ENCODE peak calls at places on chromosomes 4 and X, in four cellular contexts. Z is cardiac muscle cell, S is right lobe of liver, T is lung. E is an unnamed sample.

GRCh38 chr4:142984871-142985585 is 138.9 kb upstream of the INPP4B start:
- DNase-seq in Z (peak; percentile 24), S (no peak), T (no peak), E (no peak)

GRCh38 chr4:122898370-122899150 is 23.8 kb downstream of the NUDT6 start:
- DNase-seq in Z (no peak), S (no peak), T (no peak), E (no peak)

GRCh38 chr4:7041851-7042696 is 1.1 kb upstream of the TADA2B start:
- DNase-seq in Z (no peak), S (peak; percentile 65), T (peak; percentile 61), E (peak; percentile 79)

GRCh38 chr4:147777456-147778091 is 45.7 kb downstream of the ARHGAP10 start:
- DNase-seq in Z (no peak), S (no peak), T (no peak), E (no peak)

GRCh38 chr4:7805533-7806079 is 134.1 kb downstream of the AFAP1 start:
- DNase-seq in Z (peak; percentile 63), S (peak; percentile 59), T (peak; percentile 89), E (no peak)

GRCh38 chr4:81550005-81550896 is 78.5 kb upstream of the RASGEF1B start:
- DNase-seq in Z (no peak), S (no peak), T (no peak), E (peak; percentile 15)

GRCh38 chr4:96936886-96937285 is 1097.0 kb downstream of the PDHA2 start:
- DNase-seq in Z (no peak), S (no peak), T (no peak), E (no peak)

GRCh38 chr4:6362243-6362885 is 92.7 kb downstream of the WFS1 start:
- DNase-seq in Z (no peak), S (no peak), T (no peak), E (no peak)

GRCh38 chr4:57442834-57443291 is 332.7 kb upstream of the IGFBP7 start:
- DNase-seq in Z (peak; percentile 73), S (peak; percentile 59), T (no peak), E (no peak)

GRCh38 chr4:87985097-87985886 is 9.8 kb downstream of the SPP1 start:
- DNase-seq in Z (peak; percentile 57), S (peak; percentile 84), T (peak; percentile 43), E (peak; percentile 48)

GRCh38 chrX:40154853-40155616 is 57.3 kb upstream of the BCOR start:
- DNase-seq in Z (peak; percentile 95), S (peak; percentile 89), T (no peak), E (peak; percentile 73)

GRCh38 chrX:140733766-140734342 is 24.3 kb downstream of the LINC00632 start:
- DNase-seq in Z (peak; percentile 45), S (no peak), T (no peak), E (no peak)

GRCh38 chr4:7291372-7292135 is 99.2 kb downstream of the SORCS2 start:
- DNase-seq in Z (no peak), S (no peak), T (no peak), E (no peak)

GRCh38 chr4:126572264-126572663 is 1060.5 kb upstream of the INTU start:
- DNase-seq in Z (no peak), S (no peak), T (no peak), E (no peak)

GRCh38 chrX:119605398-119605738 is 856 bp downstream of the NKRF start:
- DNase-seq in Z (peak; percentile 1), S (no peak), T (no peak), E (no peak)

DNA sequence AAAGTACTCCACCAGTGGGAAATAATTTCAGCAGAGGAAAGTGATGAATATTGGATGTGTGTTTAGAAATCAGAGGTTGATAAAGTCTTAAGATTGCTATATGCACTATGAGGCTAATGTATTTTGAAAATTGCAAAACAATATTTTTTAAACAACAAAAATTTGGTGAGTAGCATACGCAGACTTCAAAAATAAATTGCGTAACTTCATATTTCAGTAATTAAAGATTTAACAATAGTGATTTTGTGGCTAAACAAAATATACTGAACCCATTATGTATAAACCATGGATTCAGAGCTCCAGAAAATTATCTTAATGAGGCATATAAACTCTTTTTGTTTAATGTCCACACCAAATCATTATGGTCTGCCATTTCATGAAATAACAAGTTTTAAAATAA is 3.3 kb upstream of the TAPT1 start:
- DNase-seq in Z (no peak), S (no peak), T (no peak), E (no peak)
- H3K4me1 ChIP-seq in Z (peaks cover 8% of the 10 kb centered on the region), S (no peaks in the 10 kb centered on the region), T (peaks cover 3% of the 10 kb centered on the region), E (peaks cover 24% of the 10 kb centered on the region)

DNA sequence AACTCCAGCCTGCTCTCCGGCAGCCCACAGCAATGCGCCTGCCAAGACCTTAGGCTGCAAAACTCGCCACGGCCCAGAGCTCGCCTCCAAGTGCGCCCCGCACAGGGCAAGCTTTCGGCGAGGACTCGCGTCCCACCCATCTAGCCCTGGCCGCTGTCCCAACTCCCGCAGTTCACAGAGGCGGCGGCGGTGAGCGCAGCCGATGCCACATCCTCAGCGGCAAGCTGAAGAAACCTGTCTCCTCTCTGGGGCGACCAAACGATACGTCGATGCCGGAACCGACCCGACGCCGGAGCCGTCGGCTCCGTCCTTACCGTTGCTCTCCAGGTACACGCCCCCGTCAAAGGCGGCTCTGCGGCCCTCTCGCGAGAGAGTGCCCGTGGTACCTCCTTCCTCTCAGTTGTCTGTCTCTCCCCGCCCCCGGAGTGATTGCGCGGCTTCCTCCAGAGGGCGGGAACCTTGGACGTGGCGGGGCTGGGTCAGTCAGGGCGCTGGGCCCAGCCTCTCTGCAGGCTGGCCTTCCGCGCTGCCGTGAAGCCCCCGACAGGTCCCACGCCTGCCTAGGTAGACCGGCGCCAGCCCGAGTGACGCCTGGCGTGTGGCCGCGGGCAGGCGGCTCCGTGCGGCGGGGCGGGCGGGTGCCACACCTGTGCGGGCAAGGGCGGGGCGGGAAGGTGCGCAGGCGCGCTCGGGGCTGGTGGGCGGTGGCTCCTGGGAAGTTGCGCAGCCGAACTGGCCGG is 380 bp upstream of the RAB33B start:
- DNase-seq in Z (peak; percentile 97), S (peak; percentile 99), T (peak; percentile 99), E (peak; percentile 99)
- H3K4me1 ChIP-seq in Z (peaks cover 14% of the 10 kb centered on the region), S (no peaks in the 10 kb centered on the region), T (peaks cover 17% of the 10 kb centered on the region), E (peaks cover 23% of the 10 kb centered on the region)

GRCh38 chr4:145482209-145483021 is 762 bp downstream of the SMAD1 start:
- DNase-seq in Z (peak; percentile 77), S (peak; percentile 55), T (peak; percentile 52), E (peak; percentile 73)

GRCh38 chr4:145485120-145485519 is 3.5 kb downstream of the SMAD1 start:
- DNase-seq in Z (no peak), S (no peak), T (no peak), E (no peak)

GRCh38 chr4:145486603-145487002 is 5.0 kb downstream of the SMAD1 start:
- DNase-seq in Z (no peak), S (no peak), T (no peak), E (no peak)

GRCh38 chr4:145481942-145482208 is 222 bp downstream of the SMAD1 start:
- DNase-seq in Z (no peak), S (no peak), T (no peak), E (no peak)

DNA sequence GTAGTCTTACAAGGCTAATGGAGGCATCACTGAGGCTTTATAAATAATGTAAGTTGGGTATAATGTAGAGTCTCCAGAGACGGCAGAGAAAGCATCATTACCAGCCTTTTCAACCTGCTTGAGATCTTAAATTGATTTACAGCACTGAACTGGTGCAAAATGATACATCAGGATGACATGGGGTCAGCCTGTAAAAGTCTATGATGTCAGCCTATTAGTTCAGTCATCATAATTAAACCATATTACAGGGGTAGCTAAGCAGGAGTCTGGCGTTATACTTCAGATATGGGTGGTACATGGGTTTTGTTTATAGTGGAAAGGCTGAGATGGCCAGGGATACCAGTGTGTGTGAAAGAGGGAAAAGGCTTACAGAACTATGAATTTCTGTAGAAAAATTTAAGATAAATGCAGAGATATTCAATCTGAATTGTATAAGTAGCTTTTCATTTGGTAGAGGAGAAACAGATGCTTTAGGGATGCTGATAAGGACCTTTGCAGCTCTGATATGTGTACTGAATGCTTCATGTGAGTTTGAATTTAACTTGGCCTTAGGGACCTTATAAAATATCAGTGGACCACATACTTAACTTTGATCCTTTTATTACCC is 2.7 kb downstream of the SMAD1 start:
- DNase-seq in Z (no peak), S (no peak), T (no peak), E (no peak)
- H3K4me1 ChIP-seq in Z (peaks cover 21% of the 10 kb centered on the region), S (peaks cover 29% of the 10 kb centered on the region), T (peaks cover 18% of the 10 kb centered on the region), E (peaks cover 67% of the 10 kb centered on the region)

GRCh38 chrX:17798921-17799320 is 61.6 kb downstream of the SCML1 start:
- DNase-seq in Z (no peak), S (no peak), T (no peak), E (no peak)
- H3K4me1 ChIP-seq in Z (no peaks in the 10 kb centered on the region), S (no peaks in the 10 kb centered on the region), T (no peaks in the 10 kb centered on the region), E (no peaks in the 10 kb centered on the region)

E was measured in psoas muscle.